ENCODE peak calls at places on chromosome 11, in six cellular contexts. G, V, O, K, H and A are unnamed samples.
A peak's percentile ranks its signal among the peaks of the same experiment; 100 is the strongest.

GRCh38 chr11:35822815-35823495 is 120.9 kb upstream of the LDLRAD3 start:
- DNase-seq in G (no peak), V (no peak), O (no peak), K (no peak), H (peak; percentile 15), A (no peak)

GRCh38 chr11:111586305-111586915 is 15.8 kb upstream of the SIK2 start:
- DNase-seq in G (peak; percentile 39), V (no peak), O (peak; percentile 50), K (peak; percentile 87), H (peak; percentile 72), A (no peak)

GRCh38 chr11:48002565-48002964 is 22.2 kb downstream of the PTPRJ start:
- DNase-seq in G (no peak), V (no peak), O (no peak), K (no peak), H (no peak), A (no peak)

GRCh38 chr11:105100976-105101630 is 38.5 kb downstream of the CARD18 start:
- DNase-seq in G (no peak), V (no peak), O (no peak), K (no peak), H (no peak), A (no peak)

GRCh38 chr11:117096140-117096972 is 1.9 kb downstream of the SIK3 start:
- DNase-seq in G (peak; percentile 11), V (peak; percentile 42), O (peak; percentile 84), K (peak; percentile 57), H (no peak), A (no peak)

GRCh38 chr11:85114786-85115185 is 512.4 kb downstream of the DLG2 start:
- DNase-seq in G (no peak), V (no peak), O (no peak), K (no peak), H (no peak), A (no peak)

GRCh38 chr11:130606181-130606580 is 157.7 kb downstream of the ADAMTS15 start:
- DNase-seq in G (no peak), V (no peak), O (no peak), K (no peak), H (no peak), A (no peak)

GRCh38 chr11:47946682-47947575 is 33.4 kb upstream of the PTPRJ start:
- DNase-seq in G (peak; percentile 91), V (no peak), O (no peak), K (peak; percentile 40), H (peak; percentile 96), A (peak; percentile 38)

GRCh38 chr11:122207921-122208764 is 92.1 kb upstream of the BLID start:
- DNase-seq in G (peak; percentile 78), V (no peak), O (no peak), K (no peak), H (peak; percentile 45), A (no peak)

GRCh38 chr11:67482275-67482735 is 521 bp upstream of the AIP start:
- DNase-seq in G (no peak), V (no peak), O (no peak), K (no peak), H (no peak), A (no peak)